ENCODE peak calls at places on chromosomes 12 and 14, in ten cellular contexts. One of them, this sample, is unnamed.
A peak's percentile ranks its signal among the peaks of the same experiment; 100 is the strongest.

GRCh38 chr12:128643106-128643651 is 180.6 kb downstream of the SLC15A4 start:
- DNase-seq in effector memory CD4-positive, alpha-beta T cell: no peak
- DNase-seq in cardiac muscle cell: no peak
- DNase-seq in lower lobe of right lung: no peak
- DNase-seq in right cardiac atrium: no peak
- DNase-seq in A549: no peak
- DNase-seq in uterus: peak; percentile 34
- DNase-seq in left ventricle myocardium inferior: no peak
- DNase-seq in tibial artery: no peak
- DNase-seq in mesendoderm: no peak
- DNase-seq in this sample: no peak

GRCh38 chr12:55619352-55620138 is 17.1 kb upstream of the OR10P1 start:
- DNase-seq in effector memory CD4-positive, alpha-beta T cell: no peak
- DNase-seq in cardiac muscle cell: peak; percentile 91
- DNase-seq in lower lobe of right lung: no peak
- DNase-seq in right cardiac atrium: no peak
- DNase-seq in A549: peak; percentile 94
- DNase-seq in uterus: no peak
- DNase-seq in left ventricle myocardium inferior: no peak
- DNase-seq in tibial artery: no peak
- DNase-seq in mesendoderm: peak; percentile 97
- DNase-seq in this sample: no peak

GRCh38 chr12:76922821-76923315 is 44.0 kb upstream of the CSRP2 start:
- DNase-seq in effector memory CD4-positive, alpha-beta T cell: no peak
- DNase-seq in cardiac muscle cell: no peak
- DNase-seq in lower lobe of right lung: no peak
- DNase-seq in right cardiac atrium: no peak
- DNase-seq in A549: no peak
- DNase-seq in uterus: no peak
- DNase-seq in left ventricle myocardium inferior: no peak
- DNase-seq in tibial artery: no peak
- DNase-seq in mesendoderm: peak; percentile 11
- DNase-seq in this sample: no peak

GRCh38 chr12:57621497-57622292 is 10.5 kb downstream of the ARHGEF25 start:
- DNase-seq in effector memory CD4-positive, alpha-beta T cell: peak; percentile 21
- DNase-seq in cardiac muscle cell: peak; percentile 79
- DNase-seq in lower lobe of right lung: peak; percentile 74
- DNase-seq in right cardiac atrium: peak; percentile 57
- DNase-seq in A549: peak; percentile 64
- DNase-seq in uterus: peak; percentile 63
- DNase-seq in left ventricle myocardium inferior: peak; percentile 64
- DNase-seq in tibial artery: no peak
- DNase-seq in mesendoderm: peak; percentile 57
- DNase-seq in this sample: no peak

GRCh38 chr12:94145231-94145979 is 3.0 kb upstream of the PLXNC1 start:
- DNase-seq in effector memory CD4-positive, alpha-beta T cell: no peak
- DNase-seq in cardiac muscle cell: peak; percentile 28
- DNase-seq in lower lobe of right lung: no peak
- DNase-seq in right cardiac atrium: no peak
- DNase-seq in A549: peak; percentile 42
- DNase-seq in uterus: peak; percentile 29
- DNase-seq in left ventricle myocardium inferior: no peak
- DNase-seq in tibial artery: no peak
- DNase-seq in mesendoderm: no peak
- DNase-seq in this sample: no peak

GRCh38 chr12:120376416-120376815 is 7.5 kb upstream of the MSI1 start:
- DNase-seq in effector memory CD4-positive, alpha-beta T cell: no peak
- DNase-seq in cardiac muscle cell: no peak
- DNase-seq in lower lobe of right lung: no peak
- DNase-seq in right cardiac atrium: no peak
- DNase-seq in A549: no peak
- DNase-seq in uterus: no peak
- DNase-seq in left ventricle myocardium inferior: no peak
- DNase-seq in tibial artery: no peak
- DNase-seq in mesendoderm: peak; percentile 54
- DNase-seq in this sample: no peak

GRCh38 chr12:5083955-5084849 is 40.5 kb downstream of the KCNA5 start:
- DNase-seq in effector memory CD4-positive, alpha-beta T cell: no peak
- DNase-seq in cardiac muscle cell: peak; percentile 62
- DNase-seq in lower lobe of right lung: no peak
- DNase-seq in right cardiac atrium: no peak
- DNase-seq in A549: peak; percentile 53
- DNase-seq in uterus: no peak
- DNase-seq in left ventricle myocardium inferior: no peak
- DNase-seq in tibial artery: no peak
- DNase-seq in mesendoderm: peak; percentile 72
- DNase-seq in this sample: no peak

GRCh38 chr12:106211973-106212372 is 35.8 kb downstream of the CKAP4 start:
- DNase-seq in effector memory CD4-positive, alpha-beta T cell: no peak
- DNase-seq in cardiac muscle cell: no peak
- DNase-seq in lower lobe of right lung: no peak
- DNase-seq in right cardiac atrium: no peak
- DNase-seq in A549: no peak
- DNase-seq in uterus: no peak
- DNase-seq in left ventricle myocardium inferior: no peak
- DNase-seq in tibial artery: no peak
- DNase-seq in mesendoderm: no peak
- DNase-seq in this sample: no peak

GRCh38 chr12:79706156-79706555 is 15.4 kb upstream of the PAWR start:
- DNase-seq in effector memory CD4-positive, alpha-beta T cell: no peak
- DNase-seq in cardiac muscle cell: no peak
- DNase-seq in lower lobe of right lung: no peak
- DNase-seq in right cardiac atrium: no peak
- DNase-seq in A549: no peak
- DNase-seq in uterus: no peak
- DNase-seq in left ventricle myocardium inferior: no peak
- DNase-seq in tibial artery: no peak
- DNase-seq in mesendoderm: no peak
- DNase-seq in this sample: no peak

DNA sequence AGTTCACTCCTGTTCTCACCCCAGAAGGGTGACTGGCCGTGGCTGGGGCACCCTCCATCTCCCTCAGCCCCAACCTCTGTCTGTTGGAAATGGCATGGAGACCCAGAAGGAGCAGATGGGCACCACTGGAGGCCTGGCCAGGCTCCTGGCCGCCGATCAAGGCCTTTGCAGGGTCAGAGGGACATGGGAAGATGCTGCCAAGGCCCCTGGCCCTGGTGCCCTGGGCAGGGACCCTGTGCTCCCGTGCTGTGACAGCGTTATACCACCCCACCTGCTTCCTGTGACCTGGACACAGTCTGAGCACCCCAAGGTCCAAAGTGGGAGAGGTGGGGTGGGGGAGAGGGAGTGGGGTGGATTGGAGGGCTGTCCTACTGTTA is 3.5 kb downstream of the INF2 start:
- DNase-seq in effector memory CD4-positive, alpha-beta T cell: no peak
- DNase-seq in cardiac muscle cell: no peak
- DNase-seq in lower lobe of right lung: no peak
- DNase-seq in right cardiac atrium: no peak
- DNase-seq in A549: no peak
- DNase-seq in uterus: no peak
- DNase-seq in left ventricle myocardium inferior: no peak
- DNase-seq in tibial artery: no peak
- DNase-seq in mesendoderm: no peak
- DNase-seq in this sample: no peak
- H3K4me1 ChIP-seq in effector memory CD4-positive, alpha-beta T cell: peaks cover 75% of the 10 kb centered on the region
- H3K4me1 ChIP-seq in cardiac muscle cell: peaks cover 6% of the 10 kb centered on the region
- H3K4me1 ChIP-seq in lower lobe of right lung: peaks cover 93% of the 10 kb centered on the region
- H3K4me1 ChIP-seq in right cardiac atrium: peaks cover 22% of the 10 kb centered on the region
- H3K4me1 ChIP-seq in A549: peaks cover 83% of the 10 kb centered on the region
- H3K4me1 ChIP-seq in uterus: no peaks in the 10 kb centered on the region
- H3K4me1 ChIP-seq in left ventricle myocardium inferior: peaks cover 98% of the 10 kb centered on the region
- H3K4me1 ChIP-seq in tibial artery: peaks cover 90% of the 10 kb centered on the region
- H3K4me1 ChIP-seq in mesendoderm: peaks cover 16% of the 10 kb centered on the region
- H3K4me1 ChIP-seq in this sample: peaks cover 92% of the 10 kb centered on the region

GRCh38 chr12:122363782-122364181 is 58.7 kb downstream of the CLIP1 start:
- DNase-seq in effector memory CD4-positive, alpha-beta T cell: no peak
- DNase-seq in cardiac muscle cell: no peak
- DNase-seq in lower lobe of right lung: no peak
- DNase-seq in right cardiac atrium: no peak
- DNase-seq in A549: no peak
- DNase-seq in uterus: no peak
- DNase-seq in left ventricle myocardium inferior: no peak
- DNase-seq in tibial artery: peak; percentile 67
- DNase-seq in mesendoderm: no peak
- DNase-seq in this sample: no peak
- H3K4me1 ChIP-seq in effector memory CD4-positive, alpha-beta T cell: no peaks in the 10 kb centered on the region
- H3K4me1 ChIP-seq in cardiac muscle cell: no peaks in the 10 kb centered on the region
- H3K4me1 ChIP-seq in lower lobe of right lung: peaks cover 37% of the 10 kb centered on the region
- H3K4me1 ChIP-seq in right cardiac atrium: peaks cover 3% of the 10 kb centered on the region
- H3K4me1 ChIP-seq in A549: peaks cover 40% of the 10 kb centered on the region
- H3K4me1 ChIP-seq in uterus: no peaks in the 10 kb centered on the region
- H3K4me1 ChIP-seq in left ventricle myocardium inferior: peaks cover 30% of the 10 kb centered on the region
- H3K4me1 ChIP-seq in tibial artery: peaks cover 18% of the 10 kb centered on the region
- H3K4me1 ChIP-seq in mesendoderm: peaks cover 4% of the 10 kb centered on the region
- H3K4me1 ChIP-seq in this sample: peaks cover 11% of the 10 kb centered on the region

GRCh38 chr14:76212242-76212641 is 60.5 kb downstream of the GPATCH2L start:
- DNase-seq in effector memory CD4-positive, alpha-beta T cell: no peak
- DNase-seq in cardiac muscle cell: no peak
- DNase-seq in lower lobe of right lung: no peak
- DNase-seq in right cardiac atrium: no peak
- DNase-seq in A549: no peak
- DNase-seq in uterus: no peak
- DNase-seq in left ventricle myocardium inferior: no peak
- DNase-seq in tibial artery: no peak
- DNase-seq in mesendoderm: no peak
- DNase-seq in this sample: no peak
- H3K4me1 ChIP-seq in effector memory CD4-positive, alpha-beta T cell: no peaks in the 10 kb centered on the region
- H3K4me1 ChIP-seq in cardiac muscle cell: no peaks in the 10 kb centered on the region
- H3K4me1 ChIP-seq in lower lobe of right lung: no peaks in the 10 kb centered on the region
- H3K4me1 ChIP-seq in right cardiac atrium: no peaks in the 10 kb centered on the region
- H3K4me1 ChIP-seq in A549: no peaks in the 10 kb centered on the region
- H3K4me1 ChIP-seq in uterus: no peaks in the 10 kb centered on the region
- H3K4me1 ChIP-seq in left ventricle myocardium inferior: no peaks in the 10 kb centered on the region
- H3K4me1 ChIP-seq in tibial artery: no peaks in the 10 kb centered on the region
- H3K4me1 ChIP-seq in mesendoderm: no peaks in the 10 kb centered on the region
- H3K4me1 ChIP-seq in this sample: no peaks in the 10 kb centered on the region

GRCh38 chr12:26704684-26705475 is 128.1 kb downstream of the ITPR2 start:
- DNase-seq in effector memory CD4-positive, alpha-beta T cell: no peak
- DNase-seq in cardiac muscle cell: no peak
- DNase-seq in lower lobe of right lung: no peak
- DNase-seq in right cardiac atrium: no peak
- DNase-seq in A549: peak; percentile 14
- DNase-seq in uterus: no peak
- DNase-seq in left ventricle myocardium inferior: no peak
- DNase-seq in tibial artery: peak; percentile 29
- DNase-seq in mesendoderm: peak; percentile 47
- DNase-seq in this sample: no peak
- H3K4me1 ChIP-seq in effector memory CD4-positive, alpha-beta T cell: no peaks in the 10 kb centered on the region
- H3K4me1 ChIP-seq in cardiac muscle cell: peaks cover 7% of the 10 kb centered on the region
- H3K4me1 ChIP-seq in lower lobe of right lung: peaks cover 18% of the 10 kb centered on the region
- H3K4me1 ChIP-seq in right cardiac atrium: no peaks in the 10 kb centered on the region
- H3K4me1 ChIP-seq in A549: peaks cover 20% of the 10 kb centered on the region
- H3K4me1 ChIP-seq in uterus: no peaks in the 10 kb centered on the region
- H3K4me1 ChIP-seq in left ventricle myocardium inferior: peaks cover 20% of the 10 kb centered on the region
- H3K4me1 ChIP-seq in tibial artery: peaks cover 13% of the 10 kb centered on the region
- H3K4me1 ChIP-seq in mesendoderm: no peaks in the 10 kb centered on the region
- H3K4me1 ChIP-seq in this sample: peaks cover 22% of the 10 kb centered on the region

GRCh38 chr12:69343357-69343756 is 4.8 kb upstream of the LYZ start:
- DNase-seq in effector memory CD4-positive, alpha-beta T cell: no peak
- DNase-seq in cardiac muscle cell: no peak
- DNase-seq in lower lobe of right lung: no peak
- DNase-seq in right cardiac atrium: no peak
- DNase-seq in A549: no peak
- DNase-seq in uterus: no peak
- DNase-seq in left ventricle myocardium inferior: no peak
- DNase-seq in tibial artery: no peak
- DNase-seq in mesendoderm: no peak
- DNase-seq in this sample: no peak

GRCh38 chr12:69343885-69344612 is 4.1 kb upstream of the LYZ start:
- DNase-seq in effector memory CD4-positive, alpha-beta T cell: no peak
- DNase-seq in cardiac muscle cell: no peak
- DNase-seq in lower lobe of right lung: no peak
- DNase-seq in right cardiac atrium: no peak
- DNase-seq in A549: no peak
- DNase-seq in uterus: no peak
- DNase-seq in left ventricle myocardium inferior: no peak
- DNase-seq in tibial artery: no peak
- DNase-seq in mesendoderm: no peak
- DNase-seq in this sample: no peak

GRCh38 chr12:69341328-69341727 is 6.9 kb upstream of the LYZ start:
- DNase-seq in effector memory CD4-positive, alpha-beta T cell: no peak
- DNase-seq in cardiac muscle cell: no peak
- DNase-seq in lower lobe of right lung: no peak
- DNase-seq in right cardiac atrium: no peak
- DNase-seq in A549: no peak
- DNase-seq in uterus: no peak
- DNase-seq in left ventricle myocardium inferior: no peak
- DNase-seq in tibial artery: no peak
- DNase-seq in mesendoderm: no peak
- DNase-seq in this sample: no peak

GRCh38 chr12:69339999-69340398 is 8.2 kb upstream of the LYZ start:
- DNase-seq in effector memory CD4-positive, alpha-beta T cell: no peak
- DNase-seq in cardiac muscle cell: no peak
- DNase-seq in lower lobe of right lung: no peak
- DNase-seq in right cardiac atrium: no peak
- DNase-seq in A549: no peak
- DNase-seq in uterus: no peak
- DNase-seq in left ventricle myocardium inferior: no peak
- DNase-seq in tibial artery: no peak
- DNase-seq in mesendoderm: no peak
- DNase-seq in this sample: no peak

DNA sequence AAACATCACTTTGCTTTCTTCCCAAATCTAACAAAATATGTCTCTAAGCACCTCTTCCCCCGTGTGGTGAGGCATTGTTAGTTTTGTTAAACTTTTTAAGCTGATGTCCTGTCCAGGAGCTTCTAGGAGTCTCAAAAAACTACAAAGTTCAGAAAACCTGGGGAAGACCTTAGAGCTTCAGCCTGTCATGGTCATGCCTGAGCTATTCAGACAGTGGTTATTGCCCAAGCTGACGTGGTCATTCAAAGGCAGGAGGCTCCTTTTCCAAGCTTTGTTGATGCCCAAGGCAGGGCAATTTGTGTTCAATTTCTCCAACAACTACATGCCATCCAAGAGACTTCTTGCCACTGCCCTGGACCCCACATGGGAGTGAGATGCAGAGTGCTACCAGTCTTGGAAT is 5.8 kb upstream of the LYZ start:
- DNase-seq in effector memory CD4-positive, alpha-beta T cell: no peak
- DNase-seq in cardiac muscle cell: no peak
- DNase-seq in lower lobe of right lung: no peak
- DNase-seq in right cardiac atrium: no peak
- DNase-seq in A549: no peak
- DNase-seq in uterus: no peak
- DNase-seq in left ventricle myocardium inferior: no peak
- DNase-seq in tibial artery: no peak
- DNase-seq in mesendoderm: no peak
- DNase-seq in this sample: no peak
- H3K4me1 ChIP-seq in effector memory CD4-positive, alpha-beta T cell: no peaks in the 10 kb centered on the region
- H3K4me1 ChIP-seq in cardiac muscle cell: no peaks in the 10 kb centered on the region
- H3K4me1 ChIP-seq in lower lobe of right lung: peaks cover 57% of the 10 kb centered on the region
- H3K4me1 ChIP-seq in right cardiac atrium: no peaks in the 10 kb centered on the region
- H3K4me1 ChIP-seq in A549: no peaks in the 10 kb centered on the region
- H3K4me1 ChIP-seq in uterus: no peaks in the 10 kb centered on the region
- H3K4me1 ChIP-seq in left ventricle myocardium inferior: peaks cover 3% of the 10 kb centered on the region
- H3K4me1 ChIP-seq in tibial artery: no peaks in the 10 kb centered on the region
- H3K4me1 ChIP-seq in mesendoderm: no peaks in the 10 kb centered on the region
- H3K4me1 ChIP-seq in this sample: no peaks in the 10 kb centered on the region